ENCODE peak calls at places on chromosomes 13 and 19, in nine cellular contexts. C is heart left ventricle; G is suprapubic skin; N is mammary epithelial cell; L is cardiac muscle cell; F is CD4-positive, alpha-beta memory T cell; M is heart right ventricle; T is IMR-90; V is effector memory CD4-positive, alpha-beta T cell. W is an unnamed sample. For H3K4me1, the result is how much of the 10 kb centered on the place peaks cover.

GRCh38 chr19:58261968-58262921 is 16.5 kb upstream of the ZNF8 start:
- DNase-seq in L (no peak), G (no peak), M (no peak), V (no peak), N (peak), T (no peak), C (no peak), F (no peak), W (no peak)

GRCh38 chr13:76971215-76971614 is 20.7 kb upstream of the CLN5 start:
- DNase-seq in V (no peak), C (no peak), F (no peak), N (no peak), L (no peak), T (no peak), G (no peak), M (no peak), W (no peak)

GRCh38 chr13:30026909-30027308 is 176.5 kb upstream of the UBL3 start:
- DNase-seq in L (no peak), N (no peak), V (no peak), C (no peak), T (no peak), F (no peak), G (no peak), M (no peak), W (no peak)

GRCh38 chr19:6440905-6441304 is 7.3 kb upstream of the SLC25A41 start:
- DNase-seq in L (no peak), N (no peak), C (no peak), M (no peak), F (no peak), G (no peak), V (no peak), T (no peak), W (no peak)

GRCh38 chr13:42320375-42320787 is 48.4 kb downstream of the AKAP11 start:
- DNase-seq in L (no peak), N (no peak), C (no peak), V (no peak), G (no peak), T (no peak), F (no peak), M (no peak), W (no peak)

GRCh38 chr13:45782327-45783045 is 69.1 kb downstream of the SIAH3 start:
- DNase-seq in F (no peak), T (no peak), M (no peak), V (no peak), G (no peak), L (no peak), N (no peak), C (no peak), W (no peak)

GRCh38 chr13:53719281-53719680 is 690.7 kb downstream of the OLFM4 start:
- DNase-seq in M (no peak), T (no peak), V (no peak), F (no peak), N (no peak), C (no peak), L (no peak), G (no peak), W (no peak)

GRCh38 chr19:33471111-33471996 is 50.2 kb downstream of the PEPD start:
- DNase-seq in C (no peak), G (peak), L (no peak), N (no peak), F (no peak), T (no peak), V (no peak), M (no peak), W (no peak)

GRCh38 chr19:48424694-48425219 is 21.0 kb upstream of the GRWD1 start:
- DNase-seq in G (no peak), F (no peak), N (no peak), T (peak), L (peak), V (no peak), M (no peak), C (no peak), W (no peak)

GRCh38 chr13:21039097-21039800 is 22.1 kb downstream of the LATS2 start:
- DNase-seq in G (no peak), M (no peak), T (no peak), F (no peak), V (no peak), L (peak), N (no peak), C (no peak), W (no peak)

GRCh38 chr13:33446821-33447481 is 161.4 kb upstream of the STARD13 start:
- DNase-seq in L (no peak), C (no peak), F (no peak), V (no peak), M (no peak), N (peak), T (no peak), G (no peak), W (peak)

GRCh38 chr13:110882228-110882627 is 32.6 kb downstream of the ANKRD10 start:
- DNase-seq in G (no peak), N (no peak), L (no peak), F (no peak), V (no peak), C (no peak), M (no peak), T (no peak), W (no peak)

GRCh38 chr19:12668937-12669271 is 2.3 kb downstream of the WDR83 start:
- DNase-seq in M (peak), V (peak), T (peak), L (peak), C (peak), N (peak), F (peak), G (peak), W (peak)

GRCh38 chr13:42981853-42982252 is 10.2 kb downstream of the EPSTI1 start:
- DNase-seq in T (no peak), M (no peak), G (no peak), L (no peak), F (no peak), N (peak), V (no peak), C (no peak), W (no peak)

GRCh38 chr13:45445053-45445452 is 19.7 kb upstream of the COG3 start:
- DNase-seq in G (no peak), C (no peak), M (no peak), V (no peak), F (no peak), T (no peak), L (no peak), N (no peak), W (no peak)

GRCh38 chr19:15471639-15472101 is 7.3 kb upstream of the RASAL3 start:
- DNase-seq in L (no peak), M (no peak), F (no peak), N (no peak), G (no peak), T (no peak), V (no peak), C (no peak), W (no peak)

GRCh38 chr19:47419037-47419783 is at the start of gene MEIS3:
- DNase-seq in F (no peak), M (no peak), C (no peak), V (no peak), G (no peak), N (no peak), T (no peak), L (no peak), W (no peak)

GRCh38 chr13:110250258-110250891 is 56.6 kb downstream of the COL4A1 start:
- DNase-seq in V (no peak), L (peak), M (peak), T (peak), G (peak), F (no peak), N (peak), C (peak), W (no peak)

GRCh38 chr13:113735750-113736149 is 23.3 kb upstream of the TMEM255B start:
- DNase-seq in V (no peak), T (no peak), F (no peak), N (no peak), M (no peak), C (no peak), L (no peak), G (no peak), W (no peak)

GRCh38 chr19:2561895-2562294 is 86.0 kb downstream of the GADD45B start:
- DNase-seq in L (no peak), N (no peak), M (no peak), V (peak), T (no peak), F (peak), G (no peak), C (peak), W (no peak)

GRCh38 chr19:40284501-40285352 is at the start of gene AKT2:
- DNase-seq in N (peak), G (peak), V (peak), M (peak), C (no peak), L (peak), T (peak), F (peak), W (no peak)

GRCh38 chr19:35607661-35608060 is 4.9 kb upstream of the HAUS5 start:
- DNase-seq in T (no peak), M (no peak), C (no peak), N (no peak), L (no peak), F (no peak), G (no peak), V (no peak), W (no peak)

GRCh38 chr13:100433475-100433874 is 155.1 kb downstream of the GGACT start:
- DNase-seq in V (no peak), M (no peak), C (no peak), F (no peak), T (no peak), G (no peak), L (no peak), N (no peak), W (no peak)
- H3K27ac ChIP-seq in V (no peak), M (no peak), C (no peak), F (no peak), T (no peak), G (no peak), L (no peak), N (no peak), W (no peak)

GRCh38 chr19:4007836-4008539 is 452 bp downstream of the PIAS4 start:
- DNase-seq in V (no peak), M (no peak), G (no peak), N (no peak), F (no peak), L (peak), C (no peak), T (no peak), W (no peak)

GRCh38 chr19:4012975-4013634 is 5.6 kb downstream of the PIAS4 start:
- DNase-seq in F (no peak), T (no peak), C (no peak), V (no peak), N (no peak), M (no peak), G (no peak), L (no peak), W (no peak)

GRCh38 chr19:4012092-4012974 is 4.8 kb downstream of the PIAS4 start:
- DNase-seq in L (no peak), G (no peak), F (no peak), M (no peak), V (no peak), C (no peak), N (no peak), T (no peak), W (peak)

GRCh38 chr19:4009990-4010807 is 2.7 kb downstream of the PIAS4 start:
- DNase-seq in L (no peak), C (no peak), T (peak), M (no peak), V (no peak), G (no peak), F (no peak), N (no peak), W (no peak)

GRCh38 chr19:4010808-4011110 is 3.2 kb downstream of the PIAS4 start:
- DNase-seq in N (no peak), M (no peak), C (no peak), G (no peak), L (no peak), F (no peak), V (no peak), T (no peak), W (no peak)
- H3K4me1 ChIP-seq in N (under half), M (half or more), C (under half), G (under half), L (under half), F (half or more), V (under half), T (under half), W (half or more)

GRCh38 chr13:61144834-61145593 is 270.6 kb downstream of the PCDH20 start:
- DNase-seq in T (no peak), N (no peak), F (no peak), C (no peak), V (no peak), L (no peak), M (no peak), G (no peak), W (no peak)

GRCh38 chr13:61142506-61142905 is 273.1 kb downstream of the PCDH20 start:
- DNase-seq in T (no peak), C (no peak), G (no peak), F (no peak), M (no peak), L (no peak), N (no peak), V (no peak), W (no peak)

GRCh38 chr13:61146571-61146970 is 269.1 kb downstream of the PCDH20 start:
- DNase-seq in N (no peak), V (no peak), F (no peak), C (no peak), G (no peak), T (no peak), L (no peak), M (no peak), W (no peak)

GRCh38 chr13:61146158-61146557 is 269.5 kb downstream of the PCDH20 start:
- DNase-seq in T (no peak), G (no peak), M (no peak), C (no peak), F (no peak), N (no peak), L (no peak), V (no peak), W (no peak)

GRCh38 chr13:61144301-61144700 is 271.3 kb downstream of the PCDH20 start:
- DNase-seq in N (no peak), T (no peak), F (no peak), V (no peak), G (no peak), M (no peak), C (no peak), L (no peak), W (no peak)
- H3K27ac ChIP-seq in N (no peak), T (no peak), F (no peak), V (no peak), G (no peak), M (no peak), C (no peak), L (no peak), W (no peak)

DNA sequence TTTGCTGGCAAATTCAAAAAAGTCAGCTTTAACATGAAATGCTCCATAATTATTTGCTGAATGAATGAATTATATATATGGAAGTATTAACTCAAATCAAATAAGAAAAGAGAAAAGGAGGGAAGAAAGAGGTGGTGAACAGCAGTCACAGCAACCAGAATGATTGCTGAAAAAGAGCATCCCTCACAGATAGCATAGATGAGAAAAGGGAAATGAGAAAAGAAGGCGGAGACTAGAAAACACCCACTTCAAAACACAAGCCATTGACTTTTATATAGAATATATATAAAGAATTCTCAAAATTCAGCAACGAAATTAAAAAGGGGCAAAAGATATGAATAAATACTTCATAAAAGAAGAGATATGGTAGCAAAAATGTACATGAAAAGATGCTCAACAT is 75.2 kb downstream of the CAB39L start:
- DNase-seq in G (no peak), N (no peak), C (no peak), M (no peak), F (no peak), L (no peak), T (no peak), V (no peak), W (no peak)
- H3K4me1 ChIP-seq in G (under half), N (under half), C (under half), M (under half), F (under half), L (under half), T (under half), V (under half), W (under half)